ENCODE peak calls at places on chromosomes 13 and 19, in five cellular contexts. B, Z, Y, L and G are unnamed samples.

GRCh38 chr19:16285769-16286564 is 38.7 kb upstream of the KLF2 start:
- DNase-seq in B (no peak), L (no peak), Y (no peak), Z (no peak), G (peak; percentile 45)

GRCh38 chr13:99354371-99354951 is 47.3 kb upstream of the GPR183 start:
- DNase-seq in B (no peak), Z (peak; percentile 66), L (no peak), Y (no peak), G (no peak)

GRCh38 chr19:48878219-48879024 is 6.2 kb downstream of the PPP1R15A start:
- DNase-seq in B (no peak), L (peak; percentile 77), Z (no peak), Y (no peak), G (no peak)

GRCh38 chr13:80132741-80133601 is 208.0 kb downstream of the SPRY2 start:
- DNase-seq in L (peak; percentile 84), B (peak; percentile 21), Y (peak; percentile 0), Z (no peak), G (peak; percentile 15)

GRCh38 chr13:48232420-48233096 is 448 bp upstream of the ITM2B start:
- DNase-seq in Y (peak; percentile 57), Z (no peak), L (peak; percentile 45), B (no peak), G (no peak)

GRCh38 chr13:67229438-67230242 is 496 bp downstream of the PCDH9 start:
- DNase-seq in L (no peak), Z (no peak), Y (no peak), B (peak; percentile 13), G (no peak)

GRCh38 chr19:4083677-4084546 is 17.2 kb upstream of the ZBTB7A start:
- DNase-seq in Y (no peak), L (no peak), B (no peak), Z (no peak), G (no peak)

GRCh38 chr13:20350819-20351218 is 118.7 kb upstream of the GJB6 start:
- DNase-seq in L (no peak), Z (no peak), Y (no peak), B (no peak), G (no peak)

GRCh38 chr19:54338521-54338920 is 441 bp downstream of the LILRA4 start:
- DNase-seq in Z (no peak), B (no peak), Y (no peak), L (no peak), G (no peak)

GRCh38 chr19:35154535-35155406 is at the start of gene FXYD5:
- DNase-seq in Z (no peak), L (peak; percentile 79), Y (no peak), B (peak; percentile 96), G (peak; percentile 84)

GRCh38 chr13:22114630-22115311 is 443.9 kb downstream of the FGF9 start:
- DNase-seq in L (no peak), B (no peak), Z (peak; percentile 99), Y (no peak), G (peak; percentile 81)

GRCh38 chr19:883661-884211 is 9.3 kb downstream of the MED16 start:
- DNase-seq in B (no peak), Y (no peak), L (no peak), Z (no peak), G (no peak)

GRCh38 chr19:29967623-29968022 is 25.6 kb downstream of the URI1 start:
- DNase-seq in L (no peak), B (no peak), Y (no peak), Z (no peak), G (peak; percentile 18)

GRCh38 chr19:41563847-41564514 is 12.0 kb upstream of the CEACAM21 start:
- DNase-seq in B (no peak), L (no peak), Z (no peak), Y (no peak), G (no peak)

GRCh38 chr13:65677906-65678305 is 1552.2 kb downstream of the PCDH9 start:
- DNase-seq in B (no peak), Z (no peak), Y (no peak), L (no peak), G (no peak)

GRCh38 chr13:101942535-101943157 is 459.2 kb downstream of the FGF14 start:
- DNase-seq in L (no peak), Y (no peak), B (no peak), Z (no peak), G (no peak)

GRCh38 chr19:37933965-37934364 is 27.0 kb downstream of the SIPA1L3 start:
- DNase-seq in Y (peak; percentile 90), B (no peak), L (no peak), Z (no peak), G (no peak)

GRCh38 chr19:16860118-16860517 is 28.7 kb upstream of the F2RL3 start:
- DNase-seq in L (no peak), Z (no peak), B (no peak), Y (no peak), G (no peak)

GRCh38 chr19:11031421-11032070 is 57.7 kb upstream of the LDLR start:
- DNase-seq in Z (no peak), B (no peak), Y (no peak), L (no peak), G (no peak)

GRCh38 chr19:46656541-46656940 is 4.4 kb downstream of the DACT3 start:
- DNase-seq in Z (no peak), L (no peak), Y (no peak), B (no peak), G (no peak)

GRCh38 chr13:103386341-103386740 is 320.1 kb upstream of the SLC10A2 start:
- DNase-seq in L (no peak), Z (no peak), Y (no peak), B (no peak), G (no peak)

GRCh38 chr19:33819875-33820781 is 23.5 kb downstream of the KCTD15 start:
- DNase-seq in Z (no peak), Y (peak; percentile 53), B (peak; percentile 93), L (peak; percentile 55), G (peak; percentile 94)

GRCh38 chr19:17281391-17282304 is at the start of gene ANKLE1:
- DNase-seq in L (no peak), Y (no peak), Z (peak; percentile 32), B (no peak), G (peak; percentile 89)

GRCh38 chr13:47289578-47289977 is 392.7 kb upstream of the HTR2A start:
- DNase-seq in Z (no peak), B (no peak), L (no peak), Y (peak; percentile 4), G (no peak)

GRCh38 chr13:44843403-44843802 is 145.9 kb downstream of the NUFIP1 start:
- DNase-seq in Z (no peak), B (no peak), L (no peak), Y (no peak), G (peak; percentile 56)

GRCh38 chr19:44684892-44685847 is 13.8 kb upstream of the CEACAM16 start:
- DNase-seq in L (peak; percentile 97), Z (no peak), Y (peak; percentile 37), B (peak; percentile 95), G (peak; percentile 43)

GRCh38 chr19:30529876-30530275 is 157.7 kb downstream of the ZNF536 start:
- DNase-seq in L (no peak), B (no peak), Z (no peak), Y (no peak), G (no peak)

GRCh38 chr19:1854542-1855039 is 6.3 kb upstream of the REXO1 start:
- DNase-seq in Y (no peak), Z (no peak), B (no peak), L (no peak), G (no peak)

GRCh38 chr13:77565635-77566034 is 30.1 kb downstream of the SCEL start:
- DNase-seq in Y (peak; percentile 3), B (peak; percentile 4), L (peak; percentile 71), Z (no peak), G (peak; percentile 57)

DNA sequence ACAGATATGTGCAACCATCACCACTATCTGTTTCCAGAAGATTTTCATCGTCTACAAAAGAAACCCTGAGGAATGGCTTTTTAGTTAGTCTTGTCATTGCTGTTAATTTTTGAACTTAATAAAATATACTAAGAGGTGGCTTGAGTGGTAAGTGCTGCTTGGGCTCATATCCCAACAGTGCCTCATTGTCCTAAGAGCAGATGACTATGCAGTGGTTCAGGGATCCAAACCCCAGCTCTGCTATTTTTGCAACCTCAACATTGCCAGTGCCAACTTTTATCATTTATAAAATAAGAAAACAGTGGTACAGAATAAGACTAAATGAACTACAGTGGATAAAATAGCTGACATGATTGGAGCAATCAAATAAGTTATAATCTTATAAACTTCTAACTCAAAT is 123.2 kb upstream of the SLC7A1 start:
- DNase-seq in Y (no peak), L (no peak), B (no peak), Z (no peak), G (no peak)
- H3K4me3 ChIP-seq in Y (no peak overlapping the region), L (no peak overlapping the region), B (no peak overlapping the region), Z (no peak overlapping the region), G (no peak overlapping the region)

DNA sequence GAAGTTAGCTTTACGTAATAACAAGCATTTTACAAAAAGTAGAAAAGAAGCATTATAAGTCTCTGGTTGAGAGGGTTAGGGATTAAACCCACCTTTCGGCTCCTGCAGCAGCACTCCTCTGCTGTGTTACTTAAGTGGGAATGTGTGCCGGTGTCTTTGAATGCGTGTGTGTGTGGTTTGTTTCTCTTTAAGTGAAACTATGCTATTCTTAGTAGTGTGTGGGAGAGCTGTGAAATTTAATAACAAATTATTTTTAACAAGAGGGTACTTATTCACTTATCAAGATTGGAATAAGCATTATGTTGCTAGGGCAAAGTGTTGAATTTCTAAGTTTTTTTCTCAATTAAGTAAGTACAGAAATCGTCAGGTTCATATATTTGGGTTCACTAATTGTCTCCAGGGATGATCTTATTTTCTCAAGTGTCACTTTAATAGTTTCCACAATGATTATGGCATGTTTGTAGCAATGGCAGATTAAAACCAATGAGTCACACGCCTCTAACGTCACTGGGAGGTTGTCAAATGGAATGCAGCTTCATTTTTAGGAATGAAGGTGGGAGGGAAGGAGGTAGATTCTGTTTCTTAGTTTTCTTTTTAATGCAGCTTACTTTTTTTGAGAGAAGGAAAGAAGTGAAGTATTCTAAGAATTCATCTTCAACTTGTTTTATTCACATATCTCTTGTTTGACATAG is 151.3 kb downstream of the LMO7 start:
- DNase-seq in Y (no peak), L (no peak), Z (no peak), B (no peak), G (no peak)
- TF ChIP-seq MYC in Y (no peak), L (no peak), Z (no peak), B (no peak), G (no peak)

GRCh38 chr13:112446867-112447266 is 70.7 kb downstream of the SPACA7 start:
- DNase-seq in B (no peak), Y (no peak), Z (no peak), L (no peak), G (no peak)

GRCh38 chr13:112447761-112448603 is 71.8 kb downstream of the SPACA7 start:
- DNase-seq in L (no peak), B (no peak), Y (no peak), Z (no peak), G (no peak)

GRCh38 chr13:112447306-112447705 is 71.2 kb downstream of the SPACA7 start:
- DNase-seq in Z (no peak), Y (no peak), L (no peak), B (no peak), G (no peak)

GRCh38 chr13:112445411-112446271 is 69.5 kb downstream of the SPACA7 start:
- DNase-seq in Y (no peak), Z (no peak), L (no peak), B (no peak), G (no peak)

GRCh38 chr13:112446347-112446861 is 70.2 kb downstream of the SPACA7 start:
- DNase-seq in Z (no peak), Y (no peak), L (no peak), B (no peak), G (peak; percentile 16)
- TF ChIP-seq POLR2A in Z (no peak), Y (no peak), L (no peak), B (no peak), G (no peak)

DNA sequence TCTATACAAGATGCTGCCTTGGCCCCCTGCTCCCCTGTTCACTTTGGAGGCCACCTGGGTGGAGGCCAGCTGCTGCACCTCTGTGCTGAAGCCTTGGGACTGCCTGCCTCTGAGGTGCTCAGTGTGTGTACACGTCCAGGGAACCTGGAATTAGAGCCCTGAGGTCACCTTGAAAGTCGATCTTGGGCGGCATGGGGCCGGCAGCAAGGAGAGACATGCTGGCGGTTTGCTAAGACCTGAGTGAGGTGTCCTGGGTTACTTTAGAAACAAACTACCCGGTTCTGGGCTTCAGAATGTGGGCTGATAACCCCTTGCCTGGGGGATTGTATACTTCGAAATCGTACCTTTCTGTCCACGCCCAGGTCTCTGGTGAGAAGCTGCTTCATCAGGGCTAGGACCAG is 25.5 kb downstream of the TSSK6 start:
- DNase-seq in L (peak; percentile 7), Y (no peak), B (no peak), Z (no peak), G (no peak)
- H3K4me3 ChIP-seq in L (no peak overlapping the region), Y (no peak overlapping the region), B (no peak overlapping the region), Z (no peak overlapping the region), G (no peak overlapping the region)